ENCODE peak calls at places on chromosomes 11 and 22, in eight cellular contexts. C, G, Q, S, T, A, H and V are unnamed samples.

GRCh38 chr11:69979632-69980031 is 98.5 kb upstream of the ANO1 start:
- DNase-seq in Q (no peak), H (no peak), S (no peak), C (no peak), G (no peak), A (no peak), T (no peak), V (no peak)

GRCh38 chr11:66335531-66336233 is 552 bp downstream of the RIN1 start:
- DNase-seq in G (peak), A (no peak), S (peak), H (no peak), C (no peak), T (no peak), Q (no peak), V (no peak)

GRCh38 chr22:44597616-44598015 is 99.6 kb upstream of the RTL6 start:
- DNase-seq in G (no peak), A (no peak), T (no peak), C (no peak), Q (no peak), H (no peak), S (no peak), V (peak)

GRCh38 chr11:115869131-115869530 is 364.9 kb upstream of the CADM1 start:
- DNase-seq in H (no peak), C (no peak), T (no peak), S (no peak), A (no peak), G (no peak), Q (no peak), V (no peak)

GRCh38 chr11:94128171-94128745 is 383 bp upstream of the PANX1 start:
- DNase-seq in S (no peak), H (peak), Q (no peak), C (no peak), G (peak), A (peak), T (no peak), V (no peak)

GRCh38 chr11:44950036-44950624 is 553 bp downstream of the TP53I11 start:
- DNase-seq in S (peak), C (no peak), A (peak), H (peak), Q (no peak), T (no peak), G (no peak), V (peak)

GRCh38 chr11:57493507-57494503 is 21.7 kb downstream of the SLC43A1 start:
- DNase-seq in H (peak), Q (peak), T (peak), C (no peak), G (no peak), A (peak), S (peak), V (peak)

GRCh38 chr22:44667829-44668189 is 34.2 kb upstream of the PRR5 start:
- DNase-seq in Q (no peak), H (no peak), T (peak), G (no peak), C (no peak), A (peak), S (peak), V (no peak)

GRCh38 chr11:65295001-65295400 is 19.7 kb upstream of the CDC42EP2 start:
- DNase-seq in C (no peak), G (no peak), H (no peak), Q (no peak), T (no peak), A (peak), S (no peak), V (no peak)

GRCh38 chr22:37163096-37163489 is 13.4 kb upstream of the IL2RB start:
- DNase-seq in H (no peak), Q (no peak), S (no peak), A (no peak), G (no peak), C (no peak), T (no peak), V (no peak)

GRCh38 chr11:124946735-124947141 is 7.3 kb upstream of the CCDC15 start:
- DNase-seq in Q (no peak), G (no peak), S (no peak), H (no peak), C (no peak), T (no peak), A (no peak), V (no peak)

GRCh38 chr11:118214210-118214914 is 10.4 kb downstream of the JAML start:
- DNase-seq in A (no peak), T (no peak), H (no peak), S (no peak), Q (no peak), C (no peak), G (no peak), V (no peak)

GRCh38 chr11:132008226-132008625 is 637.8 kb downstream of the NTM start:
- DNase-seq in A (no peak), C (no peak), Q (no peak), H (no peak), T (no peak), G (no peak), S (no peak), V (no peak)

GRCh38 chr11:104164028-104164520 is at the start of gene PDGFD:
- DNase-seq in S (peak), G (peak), A (peak), Q (peak), C (peak), H (peak), T (no peak), V (peak)
- TF ChIP-seq CTCF in S (peak), G (no peak), A (peak), Q (no peak), C (no peak), H (peak), T (no peak), V (peak)

GRCh38 chr11:74620537-74620936 is 28.2 kb downstream of the POLD3 start:
- DNase-seq in S (no peak), T (no peak), Q (no peak), A (no peak), G (no peak), H (no peak), C (no peak), V (no peak)

GRCh38 chr11:74615988-74616387 is 23.6 kb downstream of the POLD3 start:
- DNase-seq in G (no peak), C (no peak), T (no peak), A (no peak), H (no peak), S (no peak), Q (no peak), V (no peak)

GRCh38 chr11:74612877-74613276 is 20.5 kb downstream of the POLD3 start:
- DNase-seq in G (no peak), Q (no peak), S (no peak), T (no peak), C (no peak), A (no peak), H (no peak), V (no peak)

GRCh38 chr11:74611369-74611861 is 19.0 kb downstream of the POLD3 start:
- DNase-seq in Q (peak), T (no peak), A (no peak), C (no peak), S (no peak), H (no peak), G (no peak), V (no peak)

GRCh38 chr11:74615311-74615710 is 22.9 kb downstream of the POLD3 start:
- DNase-seq in A (no peak), C (no peak), G (no peak), H (no peak), S (no peak), Q (no peak), T (no peak), V (no peak)
- TF ChIP-seq CTCF in A (no peak), C (no peak), G (no peak), H (no peak), S (no peak), Q (no peak), T (no peak), V (no peak)

GRCh38 chr11:15189646-15190365 is 75.1 kb downstream of the INSC start:
- DNase-seq in G (no peak), Q (no peak), C (no peak), A (no peak), S (no peak), T (no peak), H (no peak), V (no peak)
- TF ChIP-seq CTCF in G (no peak), Q (no peak), C (no peak), A (no peak), S (no peak), T (no peak), H (no peak), V (no peak)

DNA sequence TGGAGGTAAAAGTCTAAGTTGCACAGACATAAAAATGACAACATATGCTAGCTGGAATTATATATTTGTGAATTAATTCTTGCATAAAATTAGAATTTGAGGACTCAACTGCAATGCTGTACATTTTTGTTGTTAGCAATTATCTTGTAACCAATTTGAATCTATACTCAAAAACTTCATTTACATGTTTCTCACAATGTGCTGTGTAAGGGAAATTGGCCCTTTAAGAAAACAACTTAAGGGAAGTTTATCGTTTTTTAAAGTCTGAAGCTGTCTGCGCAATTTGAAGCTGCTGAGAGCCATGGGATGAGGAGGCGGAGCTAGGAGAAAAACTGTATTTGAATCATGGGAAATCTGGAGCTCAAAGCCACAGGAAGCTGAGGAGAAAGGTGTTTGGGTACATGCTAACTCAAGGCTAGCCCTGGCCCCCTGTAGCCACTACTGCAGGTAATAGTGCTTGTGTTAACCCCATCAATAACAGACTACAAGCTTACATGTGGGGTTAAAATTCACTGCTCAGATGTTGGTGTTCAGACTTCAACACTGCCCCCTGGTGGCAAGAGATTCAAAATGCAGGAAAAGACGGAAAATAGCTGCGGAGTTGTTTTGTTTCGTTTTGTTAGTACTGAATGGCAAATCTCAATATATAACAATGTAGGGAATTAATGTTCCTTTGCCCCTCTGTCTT is 126.1 kb downstream of the BRD1 start:
- DNase-seq in Q (no peak), H (no peak), T (no peak), A (no peak), G (no peak), C (no peak), S (peak), V (no peak)
- TF ChIP-seq CTCF in Q (peak), H (no peak), T (peak), A (no peak), G (no peak), C (no peak), S (peak), V (peak)